ENCODE peak calls at places on chromosomes 11 and 22, in seven cellular contexts. Y, C, E, K, B, G and V are unnamed samples.

GRCh38 chr22:40176921-40177737 is 596 bp upstream of the TNRC6B start:
- DNase-seq in Y (peak), C (peak), E (peak), K (no peak), B (no peak), G (peak), V (peak)

GRCh38 chr11:62256281-62256680 is 13.7 kb upstream of the SCGB2A2 start:
- DNase-seq in Y (no peak), C (peak), E (no peak), K (no peak), B (no peak), G (no peak), V (no peak)

GRCh38 chr11:133498969-133499368 is 33.3 kb downstream of the OPCML start:
- DNase-seq in Y (no peak), C (no peak), E (no peak), K (no peak), B (no peak), G (no peak), V (no peak)

GRCh38 chr22:42745118-42745517 is 24.4 kb upstream of the A4GALT start:
- DNase-seq in Y (no peak), C (no peak), E (no peak), K (no peak), B (no peak), G (no peak), V (no peak)

GRCh38 chr22:47207846-47208554 is 445.6 kb downstream of the TBC1D22A start:
- DNase-seq in Y (no peak), C (no peak), E (no peak), K (no peak), B (no peak), G (no peak), V (no peak)

GRCh38 chr11:62428871-62429601 is 10.2 kb downstream of the SCGB1A1 start:
- DNase-seq in Y (peak), C (no peak), E (no peak), K (peak), B (no peak), G (no peak), V (no peak)

GRCh38 chr11:61310749-61311148 is 15.6 kb upstream of the VWCE start:
- DNase-seq in Y (no peak), C (no peak), E (no peak), K (no peak), B (no peak), G (no peak), V (no peak)

GRCh38 chr11:95149659-95150294 is 60.1 kb downstream of the ENDOD1 start:
- DNase-seq in Y (no peak), C (peak), E (peak), K (no peak), B (no peak), G (no peak), V (no peak)

GRCh38 chr22:42960146-42960509 is 54.8 kb downstream of the PACSIN2 start:
- DNase-seq in Y (peak), C (no peak), E (no peak), K (no peak), B (no peak), G (no peak), V (peak)

GRCh38 chr11:1568451-1568911 is 3.6 kb downstream of the DUSP8 start:
- DNase-seq in Y (peak), C (no peak), E (peak), K (no peak), B (no peak), G (peak), V (no peak)

GRCh38 chr11:72821221-72821919 is 7.2 kb downstream of the ATG16L2 start:
- DNase-seq in Y (no peak), C (no peak), E (no peak), K (no peak), B (no peak), G (no peak), V (no peak)

GRCh38 chr11:110147965-110148709 is 54.9 kb downstream of the ZC3H12C start:
- DNase-seq in Y (no peak), C (peak), E (no peak), K (no peak), B (no peak), G (no peak), V (peak)

GRCh38 chr22:49303061-49303735 is 524.5 kb downstream of the BRD1 start:
- DNase-seq in Y (no peak), C (no peak), E (no peak), K (no peak), B (no peak), G (no peak), V (no peak)

GRCh38 chr11:14065153-14065552 is 102.6 kb downstream of the SPON1 start:
- DNase-seq in Y (no peak), C (no peak), E (no peak), K (no peak), B (no peak), G (no peak), V (no peak)

GRCh38 chr11:118263694-118264567 is at the start of gene MPZL2:
- DNase-seq in Y (peak), C (peak), E (peak), K (no peak), B (no peak), G (no peak), V (peak)

GRCh38 chr11:67408437-67409200 is 4.7 kb downstream of the TBC1D10C start:
- DNase-seq in Y (peak), C (no peak), E (no peak), K (no peak), B (no peak), G (no peak), V (no peak)

GRCh38 chr11:130390071-130390758 is 38.2 kb downstream of the ADAMTS8 start:
- DNase-seq in Y (peak), C (peak), E (no peak), K (peak), B (no peak), G (peak), V (peak)

GRCh38 chr22:20807315-20807752 is 33.4 kb downstream of the SERPIND1 start:
- DNase-seq in Y (peak), C (peak), E (no peak), K (no peak), B (no peak), G (no peak), V (no peak)

GRCh38 chr11:110947100-110947499 is 234.9 kb upstream of the ARHGAP20 start:
- DNase-seq in Y (peak), C (no peak), E (no peak), K (no peak), B (no peak), G (no peak), V (no peak)

GRCh38 chr11:73787643-73788537 is at the start of gene MRPL48:
- DNase-seq in Y (peak), C (peak), E (peak), K (peak), B (peak), G (peak), V (peak)

GRCh38 chr22:49034836-49035817 is 792.5 kb downstream of the BRD1 start:
- DNase-seq in Y (no peak), C (no peak), E (no peak), K (no peak), B (no peak), G (no peak), V (no peak)

GRCh38 chr11:10623797-10624761 is 55.6 kb upstream of the LYVE1 start:
- DNase-seq in Y (peak), C (peak), E (peak), K (peak), B (no peak), G (no peak), V (peak)